ENCODE peak calls at places on chromosomes 1 and 21, in ten cellular contexts. Q, Y, X, U, R, S, T, W, D and I are unnamed samples.

GRCh38 chr1:227428803-227429202 is 110.5 kb upstream of the CDC42BPA start:
- DNase-seq in Q (no peak), Y (no peak), X (no peak), U (no peak), R (no peak), S (peak), T (no peak), W (no peak), D (peak), I (no peak)

GRCh38 chr1:178540646-178541045 is 27.7 kb downstream of the TEX35 start:
- DNase-seq in Q (no peak), Y (no peak), X (no peak), U (no peak), R (no peak), S (peak), T (no peak), W (no peak), D (no peak), I (no peak)

GRCh38 chr1:3640113-3640932 is 9.6 kb downstream of the WRAP73 start:
- DNase-seq in Q (no peak), Y (no peak), X (no peak), U (no peak), R (no peak), S (no peak), T (no peak), W (peak), D (no peak), I (no peak)

GRCh38 chr1:7410156-7410555 is 360.9 kb upstream of the VAMP3 start:
- DNase-seq in Q (no peak), Y (no peak), X (no peak), U (no peak), R (no peak), S (no peak), T (no peak), W (peak), D (no peak), I (no peak)

GRCh38 chr1:233394860-233395717 is 67.6 kb downstream of the MAP3K21 start:
- DNase-seq in Q (peak), Y (no peak), X (peak), U (peak), R (peak), S (peak), T (peak), W (no peak), D (peak), I (no peak)

GRCh38 chr1:66313446-66313845 is 220.5 kb upstream of the SGIP1 start:
- DNase-seq in Q (no peak), Y (no peak), X (no peak), U (no peak), R (no peak), S (peak), T (no peak), W (no peak), D (no peak), I (no peak)

GRCh38 chr1:3021233-3021671 is at the start of gene ACTRT2:
- DNase-seq in Q (no peak), Y (no peak), X (no peak), U (no peak), R (no peak), S (no peak), T (no peak), W (peak), D (no peak), I (no peak)

GRCh38 chr1:223008808-223009207 is 134.2 kb downstream of the TLR5 start:
- DNase-seq in Q (no peak), Y (no peak), X (no peak), U (no peak), R (no peak), S (no peak), T (no peak), W (no peak), D (no peak), I (no peak)

GRCh38 chr1:155175281-155175926 is 1.8 kb downstream of the TRIM46 start:
- DNase-seq in Q (no peak), Y (no peak), X (no peak), U (no peak), R (no peak), S (no peak), T (no peak), W (peak), D (no peak), I (no peak)

GRCh38 chr21:45535341-45536081 is 6.7 kb downstream of the SLC19A1 start:
- DNase-seq in Q (no peak), Y (peak), X (no peak), U (no peak), R (no peak), S (no peak), T (no peak), W (peak), D (no peak), I (no peak)

GRCh38 chr1:225319951-225320350 is 107.9 kb downstream of the LBR start:
- DNase-seq in Q (no peak), Y (no peak), X (no peak), U (no peak), R (no peak), S (no peak), T (no peak), W (no peak), D (no peak), I (no peak)

GRCh38 chr1:234885601-234886000 is 243.0 kb downstream of the TOMM20 start:
- DNase-seq in Q (no peak), Y (no peak), X (no peak), U (no peak), R (no peak), S (no peak), T (no peak), W (no peak), D (no peak), I (no peak)

GRCh38 chr1:110209715-110210603 is at the start of gene KCNC4:
- DNase-seq in Q (peak), Y (peak), X (peak), U (peak), R (peak), S (peak), T (peak), W (peak), D (peak), I (peak)

GRCh38 chr1:1594602-1594981 is 5.3 kb downstream of the FNDC10 start:
- DNase-seq in Q (peak), Y (no peak), X (no peak), U (no peak), R (no peak), S (no peak), T (no peak), W (no peak), D (peak), I (no peak)

GRCh38 chr1:180256353-180257027 is 26.4 kb downstream of the LHX4 start:
- DNase-seq in Q (no peak), Y (no peak), X (no peak), U (no peak), R (no peak), S (no peak), T (no peak), W (no peak), D (no peak), I (no peak)

GRCh38 chr1:223109581-223110026 is 33.4 kb downstream of the TLR5 start:
- DNase-seq in Q (no peak), Y (no peak), X (no peak), U (no peak), R (no peak), S (no peak), T (no peak), W (no peak), D (peak), I (no peak)

GRCh38 chr1:18386591-18386990 is 94.1 kb upstream of the KLHDC7A start:
- DNase-seq in Q (no peak), Y (no peak), X (no peak), U (no peak), R (no peak), S (no peak), T (no peak), W (no peak), D (no peak), I (no peak)

GRCh38 chr1:187009320-187009719 is 180.6 kb downstream of the PLA2G4A start:
- DNase-seq in Q (no peak), Y (no peak), X (no peak), U (no peak), R (no peak), S (no peak), T (no peak), W (no peak), D (peak), I (no peak)

GRCh38 chr21:31098576-31099005 is 60.3 kb upstream of the KRTAP19-8 start:
- DNase-seq in Q (peak), Y (peak), X (peak), U (peak), R (peak), S (peak), T (peak), W (peak), D (peak), I (peak)

GRCh38 chr1:15304708-15305326 is 57.8 kb downstream of the FHAD1 start:
- DNase-seq in Q (peak), Y (peak), X (peak), U (peak), R (peak), S (peak), T (peak), W (no peak), D (peak), I (peak)

GRCh38 chr1:71047635-71048607 is at the start of gene PTGER3:
- DNase-seq in Q (peak), Y (no peak), X (peak), U (peak), R (peak), S (peak), T (peak), W (peak), D (no peak), I (peak)

GRCh38 chr1:206896261-206896660 is 982 bp upstream of the IL24 start:
- DNase-seq in Q (no peak), Y (no peak), X (no peak), U (no peak), R (no peak), S (no peak), T (no peak), W (no peak), D (no peak), I (no peak)

GRCh38 chr1:55374801-55375616 is 159.8 kb upstream of the USP24 start:
- DNase-seq in Q (no peak), Y (peak), X (no peak), U (no peak), R (no peak), S (peak), T (no peak), W (no peak), D (no peak), I (no peak)

GRCh38 chr1:80633947-80634710 is 1166.6 kb upstream of the ADGRL2 start:
- DNase-seq in Q (no peak), Y (no peak), X (no peak), U (no peak), R (no peak), S (no peak), T (no peak), W (no peak), D (no peak), I (no peak)

GRCh38 chr1:109777980-109778625 is 14.4 kb upstream of the EPS8L3 start:
- DNase-seq in Q (no peak), Y (no peak), X (no peak), U (no peak), R (no peak), S (no peak), T (no peak), W (no peak), D (no peak), I (no peak)

GRCh38 chr1:110548381-110548780 is 29.4 kb upstream of the KCNA10 start:
- DNase-seq in Q (peak), Y (no peak), X (no peak), U (no peak), R (no peak), S (no peak), T (no peak), W (no peak), D (peak), I (no peak)

GRCh38 chr1:94236021-94236491 is 1.3 kb downstream of the ARHGAP29 start:
- DNase-seq in Q (no peak), Y (no peak), X (no peak), U (no peak), R (no peak), S (peak), T (no peak), W (no peak), D (no peak), I (no peak)

GRCh38 chr1:65174585-65174984 is 26.6 kb downstream of the AK4 start:
- DNase-seq in Q (no peak), Y (no peak), X (no peak), U (no peak), R (peak), S (peak), T (peak), W (no peak), D (peak), I (no peak)